ENCODE peak calls at places on chromosome X, in eight cellular contexts. D, U, G, B, V, J, T and E are unnamed samples.

GRCh38 chrX:130204647-130205046 is 32.9 kb downstream of the RAB33A start:
- DNase-seq in D (no peak), U (no peak), G (no peak), B (no peak), V (no peak), J (no peak), T (no peak), E (no peak)

GRCh38 chrX:94635003-94635402 is 961.0 kb downstream of the FAM133A start:
- DNase-seq in D (no peak), U (no peak), G (no peak), B (no peak), V (no peak), J (no peak), T (no peak), E (no peak)

GRCh38 chrX:107716045-107716684 is 59.4 kb downstream of the TSC22D3 start:
- DNase-seq in D (no peak), U (no peak), G (no peak), B (peak), V (peak), J (no peak), T (no peak), E (peak)

GRCh38 chrX:2409796-2410195 is 91.0 kb downstream of the DHRSX start:
- DNase-seq in D (no peak), U (no peak), G (no peak), B (no peak), V (no peak), J (no peak), T (no peak), E (no peak)

GRCh38 chrX:103248553-103248952 is 6.4 kb downstream of the TCEAL8 start:
- DNase-seq in D (no peak), U (no peak), G (peak), B (no peak), V (peak), J (no peak), T (peak), E (no peak)

GRCh38 chrX:57565198-57565597 is 26.6 kb upstream of the ZXDB start:
- DNase-seq in D (no peak), U (no peak), G (no peak), B (no peak), V (no peak), J (no peak), T (no peak), E (no peak)

GRCh38 chrX:24494544-24495113 is 29.5 kb downstream of the PDK3 start:
- DNase-seq in D (no peak), U (no peak), G (no peak), B (no peak), V (no peak), J (peak), T (no peak), E (no peak)

GRCh38 chrX:25524150-25524549 is 508.4 kb upstream of the ARX start:
- DNase-seq in D (no peak), U (no peak), G (no peak), B (no peak), V (peak), J (peak), T (no peak), E (no peak)

GRCh38 chrX:112774142-112774541 is 66.5 kb downstream of the AMOT start:
- DNase-seq in D (no peak), U (no peak), G (no peak), B (no peak), V (no peak), J (no peak), T (no peak), E (no peak)

GRCh38 chrX:120660638-120661037 is 30.8 kb upstream of the C1GALT1C1 start:
- DNase-seq in D (no peak), U (no peak), G (no peak), B (no peak), V (no peak), J (no peak), T (no peak), E (no peak)

GRCh38 chrX:747176-747575 is 116.6 kb downstream of the SHOX start:
- DNase-seq in D (no peak), U (no peak), G (no peak), B (no peak), V (no peak), J (no peak), T (no peak), E (no peak)

GRCh38 chrX:17737707-17738001 is 361 bp downstream of the SCML1 start:
- DNase-seq in D (no peak), U (peak), G (no peak), B (no peak), V (no peak), J (no peak), T (no peak), E (peak)

GRCh38 chrX:10677490-10677889 is 57.1 kb upstream of the MID1 start:
- DNase-seq in D (no peak), U (no peak), G (no peak), B (no peak), V (no peak), J (no peak), T (peak), E (no peak)

GRCh38 chrX:108699368-108699767 is 37.0 kb downstream of the IRS4 start:
- DNase-seq in D (no peak), U (no peak), G (peak), B (no peak), V (peak), J (peak), T (peak), E (no peak)